ENCODE peak calls at places on chromosomes 2 and 18, in nine cellular contexts. X, L, B, F, K, U, Z, V and C are unnamed samples.

GRCh38 chr2:176199902-176200301 is 11.4 kb downstream of the HOXD1 start:
- DNase-seq in X (no peak), L (no peak), B (no peak), F (no peak), K (no peak), U (no peak), Z (no peak), V (no peak), C (no peak)

GRCh38 chr2:10304458-10305253 is 2.0 kb downstream of the HPCAL1 start:
- DNase-seq in X (no peak), L (no peak), B (no peak), F (no peak), K (no peak), U (no peak), Z (no peak), V (no peak), C (no peak)

GRCh38 chr18:7617738-7618422 is 50.8 kb downstream of the PTPRM start:
- DNase-seq in X (no peak), L (peak), B (no peak), F (no peak), K (peak), U (no peak), Z (no peak), V (no peak), C (peak)

GRCh38 chr2:76281176-76281841 is 570.6 kb upstream of the GCFC2 start:
- DNase-seq in X (no peak), L (no peak), B (no peak), F (no peak), K (no peak), U (no peak), Z (peak), V (no peak), C (no peak)

GRCh38 chr2:172095146-172095904 is 7.4 kb downstream of the DLX2 start:
- DNase-seq in X (peak), L (peak), B (no peak), F (no peak), K (peak), U (peak), Z (peak), V (peak), C (peak)

GRCh38 chr2:60808330-60808801 is 52.3 kb downstream of the PAPOLG start:
- DNase-seq in X (no peak), L (no peak), B (no peak), F (no peak), K (no peak), U (no peak), Z (no peak), V (no peak), C (no peak)

GRCh38 chr2:120262761-120263428 is 10.2 kb downstream of the RALB start:
- DNase-seq in X (no peak), L (no peak), B (no peak), F (no peak), K (no peak), U (no peak), Z (no peak), V (no peak), C (no peak)

GRCh38 chr2:217418090-217418489 is 558.2 kb upstream of the TNP1 start:
- DNase-seq in X (no peak), L (peak), B (no peak), F (no peak), K (no peak), U (no peak), Z (no peak), V (no peak), C (no peak)

GRCh38 chr18:63867368-63867767 is 20.1 kb upstream of the SERPINB2 start:
- DNase-seq in X (no peak), L (no peak), B (no peak), F (no peak), K (no peak), U (no peak), Z (no peak), V (no peak), C (no peak)

GRCh38 chr2:25251461-25252273 is 83.3 kb upstream of the POMC start:
- DNase-seq in X (peak), L (no peak), B (no peak), F (peak), K (no peak), U (peak), Z (no peak), V (peak), C (peak)